ENCODE peak calls at places on chromosomes 11 and 22, in seven cellular contexts. A is HepG2, G is esophagus muscularis mucosa, R is transverse colon, N is HCT116, C is spleen, L is sigmoid colon. K is an unnamed sample.

GRCh38 chr11:62702241-62702640 is 5.0 kb downstream of the BSCL2 start:
- DNase-seq in A (no peak), G (no peak), R (no peak), N (no peak), C (no peak), L (no peak), K (no peak)

GRCh38 chr11:2927493-2927800 is 1.8 kb downstream of the PHLDA2 start:
- DNase-seq in A (no peak), G (no peak), R (no peak), N (no peak), C (peak; percentile 47), L (peak; percentile 54), K (no peak)

GRCh38 chr11:26987726-26988125 is 6.2 kb upstream of the FIBIN start:
- DNase-seq in A (no peak), G (no peak), R (no peak), N (no peak), C (no peak), L (no peak), K (no peak)

GRCh38 chr22:49970528-49971231 is 10.1 kb downstream of the PIM3 start:
- DNase-seq in A (peak; percentile 97), G (peak; percentile 99), R (peak; percentile 96), N (peak; percentile 98), C (peak; percentile 96), L (peak; percentile 98), K (peak; percentile 98)

GRCh38 chr11:33040127-33040861 is 922 bp downstream of the TCP11L1 start:
- DNase-seq in A (no peak), G (no peak), R (no peak), N (no peak), C (no peak), L (no peak), K (no peak)

GRCh38 chr11:36566407-36567053 is 1.3 kb upstream of the RAG1 start:
- DNase-seq in A (no peak), G (no peak), R (no peak), N (no peak), C (no peak), L (no peak), K (no peak)

GRCh38 chr22:20943104-20943933 is 23.7 kb upstream of the AIFM3 start:
- DNase-seq in A (no peak), G (no peak), R (no peak), N (no peak), C (no peak), L (no peak), K (peak; percentile 17)

GRCh38 chr22:49236541-49237075 is 591.1 kb downstream of the BRD1 start:
- DNase-seq in A (no peak), G (peak; percentile 78), R (no peak), N (no peak), C (peak; percentile 59), L (no peak), K (no peak)

GRCh38 chr11:106466441-106467190 is 389.2 kb downstream of the AASDHPPT start:
- DNase-seq in A (peak; percentile 36), G (no peak), R (no peak), N (no peak), C (no peak), L (no peak), K (no peak)

GRCh38 chr11:36265793-36266628 is 23.2 kb downstream of the COMMD9 start:
- DNase-seq in A (peak; percentile 16), G (no peak), R (peak; percentile 46), N (peak; percentile 19), C (peak; percentile 85), L (peak; percentile 68), K (no peak)

GRCh38 chr22:19346677-19347265 is 55.3 kb upstream of the CLTCL1 start:
- DNase-seq in A (no peak), G (no peak), R (no peak), N (no peak), C (no peak), L (no peak), K (no peak)

GRCh38 chr11:19508166-19508565 is 204.5 kb upstream of the NAV2 start:
- DNase-seq in A (peak; percentile 77), G (no peak), R (peak; percentile 17), N (no peak), C (no peak), L (no peak), K (no peak)

GRCh38 chr22:23061471-23062280 is 8.6 kb upstream of the GNAZ start:
- DNase-seq in A (no peak), G (peak; percentile 64), R (no peak), N (no peak), C (peak; percentile 43), L (no peak), K (peak; percentile 58)

GRCh38 chr22:48724899-48725298 is 1102.8 kb downstream of the BRD1 start:
- DNase-seq in A (no peak), G (no peak), R (no peak), N (no peak), C (peak; percentile 57), L (no peak), K (peak; percentile 7)

GRCh38 chr11:117833401-117833891 is 8.9 kb upstream of the FXYD2 start:
- DNase-seq in A (no peak), G (no peak), R (peak; percentile 82), N (no peak), C (peak; percentile 69), L (peak; percentile 79), K (peak; percentile 64)

GRCh38 chr11:110147965-110148709 is 54.9 kb downstream of the ZC3H12C start:
- DNase-seq in A (no peak), G (no peak), R (no peak), N (peak; percentile 12), C (no peak), L (no peak), K (no peak)

GRCh38 chr11:94150056-94150455 is 21.4 kb downstream of the PANX1 start:
- DNase-seq in A (no peak), G (no peak), R (no peak), N (no peak), C (no peak), L (no peak), K (no peak)
- H3K4me1 ChIP-seq in A (peaks cover 88% of the 10 kb centered on the region), G (peaks cover 64% of the 10 kb centered on the region), R (peaks cover 30% of the 10 kb centered on the region), N (peaks cover 43% of the 10 kb centered on the region), C (peaks cover 54% of the 10 kb centered on the region), L (peaks cover 68% of the 10 kb centered on the region), K (peaks cover 50% of the 10 kb centered on the region)

GRCh38 chr22:46687460-46687859 is 50.6 kb downstream of the CERK start:
- DNase-seq in A (no peak), G (no peak), R (no peak), N (no peak), C (no peak), L (no peak), K (no peak)

GRCh38 chr22:46688949-46689348 is 49.1 kb downstream of the CERK start:
- DNase-seq in A (no peak), G (no peak), R (peak; percentile 77), N (no peak), C (no peak), L (no peak), K (no peak)

GRCh38 chr22:46686221-46686872 is 51.7 kb downstream of the CERK start:
- DNase-seq in A (no peak), G (no peak), R (no peak), N (no peak), C (peak; percentile 78), L (no peak), K (no peak)

GRCh38 chr22:46684706-46685105 is 53.3 kb downstream of the CERK start:
- DNase-seq in A (no peak), G (no peak), R (peak; percentile 36), N (no peak), C (no peak), L (no peak), K (no peak)

DNA sequence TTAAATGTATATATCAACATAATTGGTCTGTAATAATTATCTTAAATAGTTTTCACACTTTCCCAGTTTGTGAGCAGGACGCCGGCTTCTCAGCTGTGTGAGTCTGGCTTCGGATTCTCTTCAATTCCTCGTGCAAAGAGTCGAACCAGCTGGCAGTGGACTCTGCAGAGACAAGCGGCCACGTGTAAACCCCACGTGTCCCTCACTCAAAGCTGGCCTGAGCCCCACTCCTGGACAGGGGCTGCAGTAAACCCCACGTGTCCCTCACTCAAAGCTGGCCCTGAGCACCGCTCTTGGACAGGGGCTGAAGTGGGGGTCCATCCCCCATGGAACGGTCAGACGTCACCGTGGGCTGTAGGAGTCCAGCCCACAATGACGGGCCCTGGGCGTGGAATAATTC is 51.0 kb downstream of the CERK start:
- DNase-seq in A (no peak), G (no peak), R (no peak), N (no peak), C (no peak), L (peak; percentile 80), K (no peak)
- TF ChIP-seq POLR2AphosphoS5 in A (no peak), G (no peak), R (no peak), N (no peak), C (no peak), L (no peak), K (no peak)

DNA sequence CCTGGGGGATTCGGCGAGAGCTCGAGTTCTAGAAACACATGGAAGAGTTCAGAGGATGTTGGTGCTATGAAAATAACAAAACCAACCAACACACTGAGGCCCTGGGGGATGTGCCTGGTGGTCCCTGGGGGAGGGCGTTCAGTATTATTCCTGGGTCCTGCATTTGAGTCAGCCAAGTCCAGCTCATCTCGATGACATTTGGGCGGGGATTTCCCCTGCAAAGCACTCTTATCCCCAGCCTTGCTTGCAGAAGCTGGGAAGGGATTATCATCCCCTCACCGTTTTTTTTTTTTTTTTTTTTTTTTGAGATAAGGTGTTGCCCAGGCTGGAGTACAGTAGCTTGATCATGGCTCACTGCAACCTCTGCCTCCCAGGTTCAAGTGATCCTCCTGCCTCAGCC is 2.1 kb upstream of the SMIM38 start:
- DNase-seq in A (no peak), G (no peak), R (no peak), N (no peak), C (no peak), L (no peak), K (no peak)
- H3K4me1 ChIP-seq in A (peaks cover 63% of the 10 kb centered on the region), G (peaks cover 37% of the 10 kb centered on the region), R (peaks cover 12% of the 10 kb centered on the region), N (no peaks in the 10 kb centered on the region), C (peaks cover 29% of the 10 kb centered on the region), L (peaks cover 20% of the 10 kb centered on the region), K (peaks cover 19% of the 10 kb centered on the region)

GRCh38 chr22:37559521-37559900 is 769 bp upstream of the CDC42EP1 start:
- DNase-seq in A (no peak), G (no peak), R (no peak), N (no peak), C (no peak), L (no peak), K (no peak)

GRCh38 chr22:37562049-37562784 is 1.9 kb downstream of the CDC42EP1 start:
- DNase-seq in A (no peak), G (no peak), R (no peak), N (no peak), C (no peak), L (no peak), K (no peak)

GRCh38 chr22:37561209-37562048 is 1.1 kb downstream of the CDC42EP1 start:
- DNase-seq in A (peak; percentile 85), G (peak; percentile 98), R (peak; percentile 95), N (peak; percentile 73), C (peak; percentile 89), L (peak; percentile 97), K (peak; percentile 96)

GRCh38 chr22:37559901-37560681 is at the start of gene CDC42EP1:
- DNase-seq in A (no peak), G (no peak), R (peak; percentile 75), N (no peak), C (no peak), L (peak; percentile 84), K (peak; percentile 82)

DNA sequence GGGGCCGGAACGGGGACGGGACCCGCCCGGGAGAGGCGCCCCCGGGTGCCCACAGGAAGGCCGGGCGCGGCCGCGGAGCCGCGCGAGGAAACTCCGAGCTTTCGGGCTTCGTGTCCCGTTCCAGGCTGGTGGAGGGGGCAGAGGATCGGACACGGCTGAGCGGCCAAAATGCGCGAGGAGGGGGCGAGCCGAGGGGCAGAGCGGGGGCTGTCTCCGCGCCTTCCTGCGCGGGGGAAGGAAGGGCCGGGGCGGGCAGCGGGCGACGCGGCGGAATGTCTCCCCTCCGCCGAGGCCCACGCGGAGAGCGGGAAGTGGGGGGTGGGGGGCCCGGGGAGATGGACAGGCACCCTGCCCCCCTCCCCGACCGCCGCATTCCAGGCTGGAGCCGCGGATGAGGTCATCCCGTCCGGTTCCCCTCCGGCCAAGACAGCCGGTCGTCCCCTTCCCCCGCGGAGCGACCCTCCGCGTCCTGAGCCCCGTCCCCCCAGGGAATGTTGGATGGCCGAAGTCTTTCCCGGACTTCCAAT is 465 bp downstream of the CDC42EP1 start:
- DNase-seq in A (no peak), G (no peak), R (peak; percentile 34), N (no peak), C (no peak), L (peak; percentile 81), K (no peak)
- TF ChIP-seq POLR2AphosphoS5 in A (peak; percentile 0), G (peak; percentile 51), R (peak; percentile 11), N (no peak), C (no peak), L (no peak), K (no peak)